ENCODE peak calls at places on chromosome 14, in seven cellular contexts. U, H, X, G, V, E and O are unnamed samples.

GRCh38 chr14:19902409-19902808 is 18.0 kb upstream of the OR4K5 start:
- ATAC-seq in U (no peak), H (no peak), X (no peak), G (no peak), V (no peak), E (no peak), O (no peak)

GRCh38 chr14:94481468-94482131 is 5.6 kb upstream of the SERPINA9 start:
- ATAC-seq in U (no peak), H (no peak), X (no peak), G (no peak), V (no peak), E (no peak), O (no peak)

GRCh38 chr14:34699873-34700621 is 14.3 kb downstream of the CFL2 start:
- ATAC-seq in U (no peak), H (peak), X (no peak), G (peak), V (peak), E (no peak), O (peak)

GRCh38 chr14:89007906-89008305 is 183.5 kb downstream of the TTC8 start:
- ATAC-seq in U (no peak), H (no peak), X (no peak), G (no peak), V (no peak), E (no peak), O (no peak)

GRCh38 chr14:69038449-69039286 is 59.6 kb upstream of the ACTN1 start:
- ATAC-seq in U (peak), H (peak), X (no peak), G (no peak), V (no peak), E (no peak), O (no peak)

GRCh38 chr14:88488081-88488480 is 66.7 kb downstream of the PTPN21 start:
- ATAC-seq in U (no peak), H (no peak), X (no peak), G (no peak), V (no peak), E (no peak), O (no peak)

GRCh38 chr14:97290977-97291376 is 493.8 kb downstream of the VRK1 start:
- ATAC-seq in U (no peak), H (no peak), X (no peak), G (no peak), V (no peak), E (no peak), O (no peak)

GRCh38 chr14:93906341-93907329 is 20.5 kb upstream of the FAM181A start:
- ATAC-seq in U (peak), H (peak), X (peak), G (no peak), V (peak), E (no peak), O (peak)

GRCh38 chr14:51914310-51914709 is 53.9 kb downstream of the GNG2 start:
- ATAC-seq in U (no peak), H (no peak), X (no peak), G (no peak), V (no peak), E (no peak), O (no peak)

GRCh38 chr14:58793096-58793740 is 155.5 kb downstream of the DACT1 start:
- ATAC-seq in U (no peak), H (peak), X (no peak), G (no peak), V (peak), E (no peak), O (no peak)

GRCh38 chr14:93104961-93105360 is 10.8 kb downstream of the ITPK1 start:
- ATAC-seq in U (no peak), H (peak), X (no peak), G (no peak), V (no peak), E (no peak), O (no peak)

GRCh38 chr14:75907722-75908330 is 74.0 kb downstream of the TGFB3 start:
- ATAC-seq in U (no peak), H (no peak), X (no peak), G (peak), V (no peak), E (no peak), O (no peak)

GRCh38 chr14:61528591-61529021 is 166.7 kb upstream of the HIF1A start:
- ATAC-seq in U (no peak), H (peak), X (peak), G (no peak), V (no peak), E (no peak), O (no peak)

GRCh38 chr14:61434315-61434714 is 112.9 kb downstream of the PRKCH start:
- ATAC-seq in U (no peak), H (no peak), X (no peak), G (no peak), V (no peak), E (no peak), O (no peak)

GRCh38 chr14:48771717-48772116 is 814.5 kb downstream of the RPS29 start:
- ATAC-seq in U (peak), H (peak), X (no peak), G (no peak), V (no peak), E (no peak), O (no peak)

GRCh38 chr14:69651653-69652052 is 40.3 kb downstream of the SUSD6 start:
- ATAC-seq in U (no peak), H (no peak), X (no peak), G (no peak), V (peak), E (no peak), O (no peak)

GRCh38 chr14:90675399-90675798 is 140.8 kb downstream of the TTC7B start:
- ATAC-seq in U (peak), H (peak), X (no peak), G (peak), V (no peak), E (no peak), O (peak)